ENCODE peak calls at places on chromosomes 6 and 20, in nine cellular contexts. T is naive thymus-derived CD4-positive, alpha-beta T cell; J is cardiac muscle cell; M is hepatocyte; K is tibial artery; N is heart right ventricle; P is foreskin keratinocyte; H is RWPE1; V is left ventricle myocardium inferior. R is an unnamed sample.

GRCh38 chr6:111503660-111504059 is 20.6 kb upstream of the REV3L start:
- DNase-seq in H (no peak), P (no peak), N (no peak), M (no peak), V (no peak), J (no peak), K (no peak), T (no peak), R (no peak)

GRCh38 chr6:157669747-157670216 is 153.3 kb upstream of the SNX9 start:
- DNase-seq in H (peak; percentile 78), T (no peak), P (peak; percentile 29), K (peak; percentile 91), J (peak; percentile 65), V (peak; percentile 87), M (peak; percentile 84), N (peak; percentile 87), R (no peak)

GRCh38 chr6:26532699-26533523 is 5.3 kb upstream of the HMGN4 start:
- DNase-seq in J (peak; percentile 85), K (peak; percentile 93), P (peak; percentile 91), H (peak; percentile 58), M (peak; percentile 91), T (peak; percentile 94), V (peak; percentile 86), N (peak; percentile 79), R (peak; percentile 91)

GRCh38 chr6:2986722-2987196 is 12.9 kb upstream of the NQO2 start:
- DNase-seq in J (no peak), P (peak; percentile 73), V (no peak), N (no peak), M (no peak), K (no peak), H (no peak), T (no peak), R (no peak)

GRCh38 chr6:118586741-118587485 is 38.8 kb downstream of the PLN start:
- DNase-seq in H (no peak), V (no peak), J (no peak), M (no peak), T (no peak), K (no peak), N (no peak), P (no peak), R (no peak)

GRCh38 chr20:10466325-10466724 is 31.2 kb downstream of the SLX4IP start:
- DNase-seq in T (no peak), H (no peak), N (no peak), J (peak; percentile 7), M (no peak), V (no peak), P (no peak), K (no peak), R (no peak)

GRCh38 chr6:90940812-90941481 is 354.1 kb upstream of the MAP3K7 start:
- DNase-seq in M (peak; percentile 65), T (peak; percentile 59), J (peak; percentile 64), K (no peak), H (peak; percentile 30), V (no peak), N (no peak), P (peak; percentile 76), R (peak; percentile 51)

GRCh38 chr6:125961117-125961516 is 4.5 kb downstream of the HINT3 start:
- DNase-seq in T (no peak), V (no peak), H (no peak), K (no peak), M (no peak), N (no peak), J (no peak), P (no peak), R (no peak)

GRCh38 chr20:24781061-24781980 is 167.7 kb upstream of the CST7 start:
- DNase-seq in H (peak; percentile 55), P (peak; percentile 11), M (peak; percentile 66), K (peak; percentile 60), J (peak; percentile 33), T (no peak), N (no peak), V (no peak), R (peak; percentile 9)

GRCh38 chr6:169220068-169220964 is 33.3 kb downstream of the THBS2 start:
- DNase-seq in T (no peak), P (no peak), H (no peak), N (no peak), M (no peak), J (no peak), K (no peak), V (no peak), R (no peak)

GRCh38 chr6:46347669-46348068 is 143.6 kb downstream of the RCAN2 start:
- DNase-seq in H (no peak), V (no peak), M (no peak), J (no peak), N (no peak), P (no peak), T (no peak), K (no peak), R (no peak)

GRCh38 chr6:159985296-159985940 is 16.5 kb downstream of the IGF2R start:
- DNase-seq in J (no peak), T (no peak), N (no peak), K (no peak), P (no peak), M (no peak), V (no peak), H (no peak), R (no peak)
- H3K27ac ChIP-seq in J (no peak overlapping the region), T (no peak overlapping the region), N (no peak overlapping the region), K (no peak overlapping the region), P (no peak overlapping the region), M (no peak overlapping the region), V (peak overlapping the region; percentile 89), H (no peak overlapping the region), R (no peak overlapping the region)

DNA sequence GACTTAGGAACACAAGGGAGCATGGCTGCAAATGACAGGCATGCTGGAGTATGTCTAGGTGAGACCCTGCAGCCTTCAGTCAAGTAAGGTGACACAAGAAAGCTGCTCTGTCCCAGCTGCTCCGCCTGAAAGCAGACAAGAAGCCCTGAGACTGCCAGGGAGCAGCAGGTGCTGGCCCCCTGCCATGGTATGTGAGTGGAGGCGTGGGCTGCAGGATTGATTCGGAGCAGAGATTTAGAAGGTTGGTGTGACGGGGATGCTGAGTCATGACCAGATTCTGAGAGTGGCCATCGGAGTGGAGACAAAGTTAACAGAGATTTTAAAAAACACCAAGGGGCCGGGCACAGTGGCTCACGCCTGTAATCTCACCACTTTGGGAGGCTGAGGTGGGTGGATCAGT is 17.8 kb downstream of the LRP11 start:
- DNase-seq in N (no peak), T (no peak), M (no peak), K (no peak), V (no peak), H (peak; percentile 63), J (no peak), P (no peak), R (no peak)
- H3K27ac ChIP-seq in N (no peak overlapping the region), T (no peak overlapping the region), M (no peak overlapping the region), K (no peak overlapping the region), V (peak overlapping the region; percentile 17), H (peak overlapping the region; percentile 88), J (no peak overlapping the region), P (no peak overlapping the region), R (no peak overlapping the region)

DNA sequence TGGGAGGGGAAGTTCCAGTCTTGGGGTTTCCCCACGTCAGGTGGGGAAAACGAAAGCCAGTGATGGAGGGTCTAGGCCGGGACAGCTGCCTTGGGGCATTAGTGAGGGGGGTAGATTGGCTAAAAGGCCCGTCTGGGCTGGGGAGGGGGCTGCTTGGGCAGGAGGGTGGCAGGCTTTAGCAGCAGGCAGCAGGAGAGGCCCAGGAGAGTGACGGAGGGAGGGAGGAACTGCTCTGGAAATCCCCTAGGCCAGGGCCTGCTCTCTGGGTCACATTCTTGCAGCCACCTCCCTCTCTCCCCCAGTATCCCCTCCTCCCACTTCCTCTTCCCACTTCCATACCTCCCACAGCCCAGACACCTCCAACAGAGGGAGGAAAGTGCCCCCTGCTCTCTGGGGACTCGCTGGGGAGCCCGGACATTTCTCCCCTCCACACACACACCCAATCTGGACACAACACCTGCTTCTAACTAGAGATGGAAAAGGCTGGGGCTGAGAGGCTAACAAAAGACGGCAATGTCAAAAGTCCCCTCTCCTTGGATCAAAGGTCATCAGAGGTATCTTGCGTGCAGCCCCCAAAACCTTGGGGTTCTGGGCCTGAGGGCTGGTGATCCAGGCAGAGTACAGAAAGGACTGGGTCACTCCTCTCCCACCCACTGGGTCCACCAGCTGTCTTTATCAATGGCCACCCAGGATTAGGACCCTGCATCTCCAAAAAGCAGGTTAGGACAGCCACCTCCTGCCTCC is 1.8 kb downstream of the NFKBIE start:
- DNase-seq in J (no peak), M (peak; percentile 69), N (no peak), H (no peak), K (no peak), T (no peak), P (peak; percentile 19), V (no peak), R (no peak)
- H3K27ac ChIP-seq in J (no peak overlapping the region), M (peak overlapping the region; percentile 93), N (peak overlapping the region; percentile 83), H (no peak overlapping the region), K (no peak overlapping the region), T (peak overlapping the region; percentile 97), P (no peak overlapping the region), V (no peak overlapping the region), R (peak overlapping the region; percentile 94)

GRCh38 chr6:89409461-89410035 is 2.5 kb downstream of the RRAGD start:
- DNase-seq in J (peak; percentile 51), K (no peak), V (peak; percentile 20), M (no peak), T (no peak), N (no peak), P (no peak), H (no peak), R (no peak)

GRCh38 chr6:89402776-89403175 is 9.3 kb downstream of the RRAGD start:
- DNase-seq in T (no peak), K (no peak), V (no peak), H (no peak), M (no peak), J (no peak), N (no peak), P (no peak), R (no peak)

GRCh38 chr6:89410231-89411018 is 1.6 kb downstream of the RRAGD start:
- DNase-seq in V (no peak), M (no peak), P (peak; percentile 7), K (no peak), T (no peak), H (no peak), J (no peak), N (no peak), R (no peak)

GRCh38 chr6:89404512-89404911 is 7.6 kb downstream of the RRAGD start:
- DNase-seq in T (no peak), H (no peak), K (no peak), P (no peak), M (no peak), V (no peak), N (no peak), J (no peak), R (no peak)

DNA sequence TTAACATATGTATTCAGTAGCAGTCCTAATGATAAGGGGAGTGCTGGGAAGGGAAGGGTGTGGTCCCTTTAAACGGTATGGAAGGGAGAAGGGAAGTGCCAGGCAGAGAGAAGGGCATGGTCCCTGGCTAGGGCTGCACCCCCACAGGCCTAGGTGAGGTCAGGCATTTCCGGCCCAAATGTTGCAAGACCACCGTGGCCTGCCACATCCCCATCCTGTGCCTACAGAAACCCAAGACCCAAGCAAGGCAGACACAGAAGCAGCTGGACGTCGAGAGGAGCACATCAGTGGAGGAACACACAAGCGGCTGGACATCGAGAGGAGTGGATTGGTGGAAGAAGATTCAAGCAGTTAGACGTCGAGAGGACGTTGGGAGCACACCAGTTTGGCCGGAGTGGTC is 5.9 kb downstream of the RRAGD start:
- DNase-seq in V (no peak), J (no peak), T (no peak), K (no peak), P (no peak), M (no peak), H (no peak), N (no peak), R (no peak)
- H3K27ac ChIP-seq in V (no peak overlapping the region), J (no peak overlapping the region), T (no peak overlapping the region), K (no peak overlapping the region), P (no peak overlapping the region), M (no peak overlapping the region), H (no peak overlapping the region), N (no peak overlapping the region), R (no peak overlapping the region)